ENCODE peak calls at places on chromosomes 4 and X, in ten cellular contexts. S, E, Z, O, F, R, Y, V, M and L are unnamed samples.

GRCh38 chr4:78058591-78059523 is 1.7 kb downstream of the FRAS1 start:
- DNase-seq in S (no peak), Y (peak; percentile 79), R (peak; percentile 17), Z (peak; percentile 61), V (peak; percentile 48), F (no peak), E (no peak), M (peak; percentile 2), O (peak; percentile 5), L (no peak)

GRCh38 chr4:57023104-57023503 is 44.4 kb downstream of the POLR2B start:
- DNase-seq in E (no peak), S (no peak), Z (no peak), O (no peak), M (no peak), V (no peak), Y (no peak), R (no peak), F (peak; percentile 75), L (no peak)

GRCh38 chr4:189409158-189409557 is 531.5 kb upstream of the FRG1 start:
- DNase-seq in V (no peak), F (no peak), Z (no peak), E (no peak), O (no peak), R (no peak), S (no peak), M (no peak), Y (no peak), L (no peak)

GRCh38 chr4:42632653-42633382 is 24.1 kb downstream of the ATP8A1 start:
- DNase-seq in Y (no peak), F (no peak), E (no peak), Z (no peak), S (no peak), R (no peak), O (no peak), V (no peak), M (no peak), L (no peak)

GRCh38 chrX:71627588-71628404 is 9.5 kb upstream of the CXCR3 start:
- DNase-seq in F (no peak), R (no peak), Z (no peak), V (no peak), M (no peak), S (no peak), Y (no peak), O (no peak), E (no peak), L (no peak)

GRCh38 chr4:68498413-68499007 is 51.2 kb downstream of the TMPRSS11E start:
- DNase-seq in M (no peak), E (no peak), V (peak; percentile 76), Y (no peak), F (peak; percentile 26), R (no peak), Z (peak; percentile 77), S (no peak), O (peak; percentile 27), L (no peak)

GRCh38 chrX:78708171-78708570 is 39.3 kb upstream of the LPAR4 start:
- DNase-seq in E (no peak), F (no peak), R (no peak), Z (no peak), Y (no peak), M (no peak), O (no peak), S (no peak), V (no peak), L (no peak)

GRCh38 chrX:19709812-19710518 is 177.4 kb downstream of the SH3KBP1 start:
- DNase-seq in O (no peak), Y (no peak), S (no peak), V (no peak), F (peak; percentile 63), M (no peak), E (no peak), R (no peak), Z (no peak), L (no peak)

GRCh38 chrX:110671068-110671803 is 124.4 kb downstream of the CHRDL1 start:
- DNase-seq in E (no peak), S (no peak), Z (no peak), O (peak; percentile 42), F (no peak), Y (no peak), M (no peak), R (no peak), V (no peak), L (no peak)

DNA sequence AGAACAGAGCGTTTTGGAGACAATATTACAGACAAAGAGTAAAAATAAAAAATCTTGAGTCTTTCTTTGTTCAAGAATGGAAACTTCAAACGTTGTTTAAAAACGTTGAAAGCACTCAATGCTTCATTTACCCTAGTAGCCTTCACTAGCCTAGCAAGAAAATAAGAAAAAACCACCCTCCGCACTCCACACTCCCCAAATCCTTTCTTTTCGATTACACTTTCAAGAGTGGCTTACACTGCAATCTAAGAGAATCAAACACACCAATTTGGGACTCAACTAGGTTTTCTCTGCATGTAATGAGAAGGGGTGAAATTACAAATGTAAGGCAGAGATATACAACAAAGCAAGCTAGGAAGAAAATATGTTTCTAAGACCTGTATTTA is 4.7 kb downstream of the TMSB4X start:
- DNase-seq in Z (no peak), R (no peak), S (no peak), M (no peak), E (no peak), F (no peak), Y (no peak), O (no peak), V (no peak), L (no peak)
- H3K27ac ChIP-seq in Z (no peak overlapping the region), R (peak overlapping the region; percentile 97), S (peak overlapping the region; percentile 30), M (no peak overlapping the region), E (peak overlapping the region; percentile 78), F (peak overlapping the region; percentile 95), Y (no peak overlapping the region), O (peak overlapping the region; percentile 99), V (peak overlapping the region; percentile 94), L (no peak overlapping the region)

GRCh38 chr4:123416462-123416861 is 19.9 kb downstream of the SPRY1 start:
- DNase-seq in O (no peak), M (no peak), Z (no peak), F (no peak), S (no peak), R (no peak), E (no peak), V (no peak), Y (no peak), L (no peak)

GRCh38 chr4:123417813-123418212 is 21.2 kb downstream of the SPRY1 start:
- DNase-seq in Z (no peak), O (no peak), F (no peak), R (no peak), V (no peak), S (no peak), E (no peak), M (no peak), Y (no peak), L (no peak)

GRCh38 chr4:123415977-123416376 is 19.4 kb downstream of the SPRY1 start:
- DNase-seq in R (no peak), F (no peak), O (peak; percentile 70), Y (peak; percentile 64), V (no peak), M (no peak), S (no peak), E (peak; percentile 23), Z (no peak), L (no peak)

GRCh38 chr4:123419885-123420743 is 23.5 kb downstream of the SPRY1 start:
- DNase-seq in M (no peak), Z (no peak), O (no peak), F (no peak), Y (no peak), S (no peak), R (no peak), V (no peak), E (no peak), L (no peak)

DNA sequence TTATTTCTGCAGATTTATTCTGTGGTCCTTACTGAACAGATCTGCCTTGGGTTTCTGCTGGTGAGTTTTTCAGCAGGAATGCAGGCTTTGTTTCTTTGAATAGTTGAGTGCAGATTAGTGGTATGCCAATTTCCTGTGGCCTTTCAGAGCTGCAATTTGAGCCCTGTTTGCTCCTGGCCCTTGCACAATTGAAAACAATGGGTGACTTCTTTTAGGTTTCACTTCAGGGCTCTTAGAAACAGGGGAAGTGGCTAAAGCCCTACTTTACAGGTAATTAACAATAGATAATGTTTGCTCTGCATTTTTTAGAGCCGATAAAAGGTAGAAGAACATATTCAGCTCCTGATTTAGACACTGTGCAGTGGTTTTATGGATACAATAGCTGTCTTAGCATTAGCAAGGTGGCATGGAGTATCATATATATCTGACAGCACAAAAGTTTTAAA is 21.9 kb downstream of the SPRY1 start:
- DNase-seq in Y (no peak), R (no peak), O (no peak), Z (peak; percentile 25), M (no peak), F (peak; percentile 52), E (no peak), S (no peak), V (no peak), L (no peak)
- H3K27ac ChIP-seq in Y (no peak overlapping the region), R (peak overlapping the region; percentile 40), O (peak overlapping the region; percentile 85), Z (no peak overlapping the region), M (no peak overlapping the region), F (peak overlapping the region; percentile 72), E (no peak overlapping the region), S (peak overlapping the region; percentile 77), V (peak overlapping the region; percentile 28), L (peak overlapping the region; percentile 33)

DNA sequence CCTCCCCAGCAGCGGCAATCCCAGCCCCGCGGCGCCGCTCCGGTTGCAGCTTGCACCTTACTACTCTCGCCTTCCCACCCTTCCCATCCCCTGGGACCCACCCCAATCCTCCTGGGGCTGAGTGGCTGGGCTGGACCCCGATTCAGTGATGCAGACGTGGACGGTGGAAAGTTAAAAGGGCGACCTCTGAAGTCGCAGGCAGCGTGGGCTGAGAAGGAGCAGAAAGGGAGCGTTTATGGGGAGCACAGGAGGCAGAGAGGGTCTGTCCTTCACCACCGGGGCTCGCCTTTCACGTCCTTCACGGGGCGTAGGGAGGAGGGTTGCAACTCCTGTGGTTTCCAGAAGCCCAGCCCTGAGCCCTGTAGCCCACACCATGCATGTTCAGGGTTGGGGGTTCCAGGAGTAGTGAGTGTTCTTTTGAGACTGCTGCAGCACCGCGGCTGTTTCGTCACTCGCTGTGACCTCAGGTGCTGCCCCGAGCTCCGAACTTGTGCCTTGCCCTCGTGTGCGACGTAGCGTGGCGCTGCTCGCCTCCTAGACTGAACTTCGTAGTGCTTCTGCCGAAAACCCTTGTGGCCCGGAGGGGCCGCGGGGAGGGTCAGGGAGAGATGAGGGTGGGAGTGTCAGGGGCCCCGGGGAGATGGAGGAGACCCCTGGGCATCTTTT is 1.5 kb downstream of the NHS start:
- DNase-seq in F (no peak), E (no peak), O (no peak), R (peak; percentile 20), S (no peak), Z (no peak), M (no peak), V (no peak), Y (peak; percentile 75), L (no peak)
- H3K27ac ChIP-seq in F (peak overlapping the region; percentile 65), E (no peak overlapping the region), O (no peak overlapping the region), R (peak overlapping the region; percentile 84), S (no peak overlapping the region), Z (no peak overlapping the region), M (no peak overlapping the region), V (no peak overlapping the region), Y (no peak overlapping the region), L (peak overlapping the region; percentile 51)

GRCh38 chrX:74450803-74451449 is 29.6 kb downstream of the SLC16A2 start:
- DNase-seq in O (peak; percentile 52), S (no peak), E (no peak), F (peak; percentile 73), M (peak; percentile 6), Y (no peak), R (no peak), V (no peak), Z (no peak), L (no peak)
- H3K27ac ChIP-seq in O (no peak overlapping the region), S (no peak overlapping the region), E (no peak overlapping the region), F (peak overlapping the region; percentile 95), M (no peak overlapping the region), Y (no peak overlapping the region), R (no peak overlapping the region), V (no peak overlapping the region), Z (no peak overlapping the region), L (peak overlapping the region; percentile 67)